ENCODE peak calls at places on chromosomes 11 and 22, in ten cellular contexts. F, L, R, Y, X, G, V, S, N and K are unnamed samples. For H3K4me1, the result is how much of the 10 kb centered on the place peaks cover.

GRCh38 chr22:47195676-47196492 is 433.4 kb downstream of the TBC1D22A start:
- DNase-seq in R (no peak), F (no peak), G (no peak), L (peak), Y (no peak), N (no peak), X (no peak), S (no peak), V (peak), K (no peak)

GRCh38 chr11:20022363-20023081 is 137.8 kb downstream of the DBX1 start:
- DNase-seq in V (no peak), R (no peak), X (no peak), L (no peak), F (peak), S (peak), Y (no peak), G (no peak), N (no peak), K (no peak)

GRCh38 chr22:22798232-22798616 is 89.4 kb upstream of the IGLL5 start:
- DNase-seq in G (no peak), V (no peak), X (no peak), F (no peak), S (no peak), N (no peak), Y (no peak), L (no peak), R (no peak), K (no peak)

GRCh38 chr22:20792966-20793332 is 19.0 kb downstream of the SERPIND1 start:
- DNase-seq in L (no peak), X (no peak), G (no peak), R (no peak), N (no peak), F (no peak), V (no peak), Y (no peak), S (no peak), K (no peak)

GRCh38 chr22:43136255-43136654 is 6.9 kb downstream of the MCAT start:
- DNase-seq in X (no peak), F (peak), S (peak), Y (no peak), L (no peak), V (peak), N (no peak), R (no peak), G (no peak), K (no peak)

GRCh38 chr22:29011200-29011867 is 50.3 kb downstream of the C22orf31 start:
- DNase-seq in F (no peak), G (no peak), L (no peak), R (no peak), Y (no peak), V (no peak), N (no peak), X (no peak), S (no peak), K (no peak)

GRCh38 chr22:22242488-22242887 is 2.1 kb upstream of the VPREB1 start:
- DNase-seq in G (no peak), N (no peak), R (no peak), S (no peak), V (no peak), Y (no peak), F (no peak), L (no peak), X (no peak), K (peak)

GRCh38 chr22:48660795-48661740 is 1166.6 kb downstream of the BRD1 start:
- DNase-seq in S (no peak), V (no peak), G (no peak), X (no peak), L (no peak), N (no peak), F (no peak), R (no peak), Y (no peak), K (no peak)

GRCh38 chr11:2521681-2522630 is 77.1 kb downstream of the KCNQ1 start:
- DNase-seq in G (no peak), V (peak), Y (no peak), R (no peak), N (peak), F (no peak), L (peak), S (no peak), X (no peak), K (peak)

GRCh38 chr22:45201678-45202332 is 38.1 kb downstream of the NUP50 start:
- DNase-seq in L (peak), X (no peak), F (peak), R (no peak), V (no peak), S (peak), N (no peak), Y (no peak), G (no peak), K (no peak)

GRCh38 chr22:44269757-44270555 is 42.8 kb downstream of the SHISAL1 start:
- DNase-seq in N (no peak), R (no peak), V (peak), Y (no peak), G (no peak), X (no peak), F (no peak), L (no peak), S (no peak), K (no peak)

GRCh38 chr22:20867179-20868099 is 8.6 kb downstream of the SNAP29 start:
- DNase-seq in G (peak), V (no peak), Y (peak), N (peak), S (no peak), F (peak), L (peak), R (no peak), X (no peak), K (peak)

GRCh38 chr11:11982975-11983374 is 25.5 kb downstream of the DKK3 start:
- DNase-seq in F (peak), V (no peak), L (no peak), R (no peak), S (peak), Y (no peak), X (no peak), N (no peak), G (no peak), K (no peak)
- H3K4me1 ChIP-seq in F (half or more), V (half or more), L (under half), R (half or more), S (half or more), Y (under half), X (under half), N (under half), G (under half), K (half or more)

GRCh38 chr11:131659931-131660330 is 289.5 kb downstream of the NTM start:
- DNase-seq in R (no peak), Y (no peak), F (no peak), L (peak), G (no peak), S (no peak), X (no peak), V (no peak), N (no peak), K (no peak)
- H3K4me1 ChIP-seq in R (under half), Y (under half), F (under half), L (under half), G (under half), S (under half), X (under half), V (under half), N (under half), K (under half)

DNA sequence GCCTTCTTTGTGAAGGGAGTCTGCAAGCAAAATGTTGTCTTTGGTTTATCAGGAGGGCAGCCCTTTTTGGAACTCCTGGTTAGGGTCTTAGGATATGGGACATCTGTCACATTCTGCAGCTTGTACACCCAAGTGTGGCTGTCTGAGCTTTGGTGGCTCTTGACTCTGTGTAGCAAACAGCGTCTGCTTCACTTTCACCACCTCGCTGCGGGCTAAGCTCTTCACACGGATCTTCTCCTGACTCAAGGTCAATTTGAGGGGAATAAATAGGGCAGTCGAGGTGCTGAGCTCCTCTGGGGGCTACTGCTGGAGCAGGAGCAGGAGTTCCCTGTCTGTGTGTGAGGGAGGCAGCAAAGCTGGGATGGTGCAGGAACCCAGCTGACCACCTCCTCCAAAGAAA is 10.6 kb downstream of the MICAL2 start:
- DNase-seq in V (no peak), X (no peak), L (no peak), S (no peak), N (no peak), F (no peak), Y (no peak), R (no peak), G (no peak), K (no peak)
- H3K4me1 ChIP-seq in V (half or more), X (under half), L (half or more), S (under half), N (under half), F (half or more), Y (under half), R (half or more), G (under half), K (half or more)

GRCh38 chr11:95611827-95612226 is 177.8 kb downstream of the FAM76B start:
- DNase-seq in V (no peak), L (no peak), Y (no peak), R (no peak), S (peak), G (no peak), X (no peak), N (no peak), F (no peak), K (no peak)
- H3K4me1 ChIP-seq in V (under half), L (under half), Y (under half), R (under half), S (under half), G (under half), X (under half), N (under half), F (under half), K (under half)

GRCh38 chr11:86143429-86144030 is 74.6 kb upstream of the PICALM start:
- DNase-seq in F (no peak), S (no peak), N (no peak), V (peak), X (no peak), R (no peak), G (peak), Y (no peak), L (no peak), K (no peak)
- H3K4me1 ChIP-seq in F (under half), S (under half), N (under half), V (under half), X (under half), R (under half), G (under half), Y (under half), L (under half), K (under half)